ENCODE peak calls at places on chromosomes 5 and 9, in six cellular contexts. P is uterus, J is lower lobe of right lung, S is gastrocnemius medialis, Z is stomach, I is HFF-Myc. X is an unnamed sample.

GRCh38 chr5:68884893-68885292 is 208.9 kb upstream of the SLC30A5 start:
- DNase-seq in Z (no peak), P (no peak), J (no peak), I (no peak), S (no peak), X (no peak)

GRCh38 chr9:129007035-129007765 is 20.9 kb downstream of the SH3GLB2 start:
- DNase-seq in Z (no peak), J (peak), I (no peak), S (peak), P (peak), X (no peak)

GRCh38 chr5:179858241-179858585 is 404 bp downstream of the MRNIP start:
- DNase-seq in J (peak), I (no peak), P (no peak), Z (peak), S (no peak), X (no peak)

GRCh38 chr5:58462623-58463230 is 2.8 kb upstream of the PLK2 start:
- DNase-seq in I (peak), J (no peak), P (peak), Z (peak), S (no peak), X (no peak)

GRCh38 chr9:131422241-131422792 is 28.4 kb downstream of the PRRC2B start:
- DNase-seq in S (peak), Z (no peak), P (no peak), I (no peak), J (no peak), X (no peak)

GRCh38 chr9:68914751-68915150 is 99.2 kb downstream of the PRKACG start:
- DNase-seq in P (no peak), J (no peak), I (no peak), Z (no peak), S (no peak), X (no peak)

GRCh38 chr5:150484964-150485769 is 22.8 kb upstream of the NDST1 start:
- DNase-seq in S (no peak), I (no peak), P (no peak), Z (no peak), J (no peak), X (no peak)

GRCh38 chr5:178641711-178642110 is 14.9 kb upstream of the CLK4 start:
- DNase-seq in P (no peak), J (no peak), S (no peak), I (no peak), Z (no peak), X (no peak)

GRCh38 chr5:36724429-36725332 is 118.3 kb downstream of the SLC1A3 start:
- DNase-seq in P (no peak), J (peak), Z (peak), I (no peak), S (peak), X (no peak)

GRCh38 chr9:4585135-4585534 is 77.0 kb upstream of the PLPP6 start:
- DNase-seq in S (no peak), I (no peak), P (no peak), J (no peak), Z (no peak), X (no peak)

GRCh38 chr5:1471997-1472963 is 27.0 kb upstream of the SLC6A3 start:
- DNase-seq in S (no peak), J (no peak), I (no peak), Z (no peak), P (no peak), X (no peak)

GRCh38 chr9:82993856-82994605 is 68.9 kb downstream of the RASEF start:
- DNase-seq in I (no peak), J (no peak), Z (no peak), S (no peak), P (no peak), X (no peak)

GRCh38 chr5:135120951-135121350 is 86.9 kb upstream of the PITX1 start:
- DNase-seq in Z (no peak), P (no peak), S (no peak), J (no peak), I (no peak), X (no peak)

GRCh38 chr5:127650649-127651048 is 1.8 kb downstream of the CTXN3 start:
- DNase-seq in I (peak), Z (no peak), P (no peak), S (no peak), J (no peak), X (no peak)

GRCh38 chr5:36573441-36573840 is 33.0 kb upstream of the SLC1A3 start:
- DNase-seq in J (no peak), Z (no peak), P (no peak), I (peak), S (no peak), X (no peak)

GRCh38 chr5:159061834-159062530 is 37.7 kb downstream of the EBF1 start:
- DNase-seq in J (no peak), I (no peak), S (no peak), P (peak), Z (no peak), X (no peak)

GRCh38 chr5:75062925-75063531 is 10.7 kb upstream of the GCNT4 start:
- DNase-seq in S (no peak), J (no peak), Z (no peak), I (no peak), P (no peak), X (no peak)

GRCh38 chr5:91176288-91177016 is 206.7 kb downstream of the ARRDC3 start:
- DNase-seq in Z (no peak), S (no peak), J (no peak), I (no peak), P (no peak), X (no peak)

GRCh38 chr9:89676281-89676680 is 71.5 kb downstream of the GADD45G start:
- DNase-seq in J (peak), S (peak), I (no peak), Z (peak), P (no peak), X (no peak)

GRCh38 chr5:42759456-42759855 is 2.8 kb downstream of the CCDC152 start:
- DNase-seq in P (no peak), I (no peak), Z (no peak), S (no peak), J (no peak), X (no peak)

GRCh38 chr9:135611142-135611874 is 28.0 kb downstream of the GLT6D1 start:
- DNase-seq in P (no peak), Z (no peak), J (no peak), I (no peak), S (no peak), X (no peak)

GRCh38 chr9:14702200-14702599 is 9.0 kb upstream of the ZDHHC21 start:
- DNase-seq in Z (no peak), J (no peak), P (no peak), I (no peak), S (no peak), X (no peak)

DNA sequence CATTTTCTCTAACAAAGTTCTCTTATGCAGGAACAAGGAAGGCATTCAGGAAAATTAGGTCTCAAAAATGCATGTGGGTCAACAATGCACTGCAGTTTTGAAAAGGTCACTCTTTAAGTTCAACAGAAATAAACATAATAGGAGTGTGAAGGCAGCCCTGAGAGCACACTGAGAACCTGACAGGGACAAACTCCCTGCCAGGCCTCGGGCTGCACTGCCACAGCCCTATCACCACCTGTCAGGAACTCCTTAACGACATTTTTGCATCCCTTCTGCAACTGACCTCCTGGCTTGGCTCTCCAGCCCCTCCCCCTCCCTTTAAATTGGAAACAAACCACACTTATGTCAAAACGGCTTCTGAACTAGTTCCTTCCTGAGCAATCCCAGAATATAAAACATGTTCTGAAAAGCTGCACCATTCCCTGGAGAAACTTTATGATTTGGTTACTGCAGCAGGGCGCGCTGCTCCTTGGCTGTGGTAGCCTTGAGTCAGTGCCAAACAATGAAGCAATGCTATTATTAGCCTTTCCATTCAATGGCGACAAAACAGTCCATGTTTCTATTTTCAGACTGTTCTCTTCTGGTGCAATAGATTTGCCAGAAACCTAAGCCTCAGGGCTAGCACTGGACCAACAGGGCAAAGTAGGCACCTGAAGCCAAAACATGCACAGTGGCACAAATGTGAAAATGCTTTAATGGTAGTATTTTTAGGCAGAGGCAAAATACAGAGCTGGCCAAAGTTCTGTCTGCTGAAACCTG is 160.1 kb upstream of the ZNF608 start:
- DNase-seq in S (peak), Z (peak), J (no peak), P (peak), I (peak), X (no peak)
- TF ChIP-seq CTCF in S (peak), Z (no peak), J (peak), P (peak), I (no peak), X (no peak)

GRCh38 chr5:140869555-140869886 is 764 bp downstream of the PCDHA11 start:
- DNase-seq in Z (no peak), I (no peak), J (no peak), S (no peak), P (no peak), X (no peak)
- TF ChIP-seq CTCF in Z (no peak), I (no peak), J (no peak), S (no peak), P (no peak), X (no peak)

GRCh38 chr9:134318941-134319305 is 7.3 kb upstream of the RXRA start:
- DNase-seq in S (no peak), J (peak), P (no peak), Z (no peak), I (no peak), X (no peak)
- TF ChIP-seq CTCF in S (no peak), J (no peak), P (no peak), Z (no peak), I (no peak), X (no peak)

DNA sequence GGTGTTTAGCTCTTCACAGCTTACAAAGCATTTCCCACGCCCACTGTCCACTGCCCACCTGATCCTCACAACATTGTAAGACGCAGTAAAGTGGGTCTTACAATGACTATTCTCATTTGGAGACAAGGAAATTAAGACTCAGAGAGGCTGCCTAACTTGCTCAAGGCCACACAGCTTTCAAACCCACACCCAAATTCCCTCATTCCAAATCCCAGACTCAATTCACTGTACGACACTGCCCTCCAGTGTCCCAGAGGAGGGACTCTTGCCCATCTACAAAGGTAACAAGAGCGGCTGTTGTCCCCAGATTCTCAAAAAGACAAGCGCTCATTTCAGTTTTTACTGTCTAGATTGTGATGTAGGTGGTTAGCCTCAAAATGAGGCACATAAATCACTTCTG is 184.6 kb downstream of the ACTL7B start:
- DNase-seq in P (no peak), Z (no peak), I (peak), J (no peak), S (no peak), X (no peak)
- TF ChIP-seq CTCF in P (no peak), Z (no peak), I (peak), J (no peak), S (no peak), X (no peak)

DNA sequence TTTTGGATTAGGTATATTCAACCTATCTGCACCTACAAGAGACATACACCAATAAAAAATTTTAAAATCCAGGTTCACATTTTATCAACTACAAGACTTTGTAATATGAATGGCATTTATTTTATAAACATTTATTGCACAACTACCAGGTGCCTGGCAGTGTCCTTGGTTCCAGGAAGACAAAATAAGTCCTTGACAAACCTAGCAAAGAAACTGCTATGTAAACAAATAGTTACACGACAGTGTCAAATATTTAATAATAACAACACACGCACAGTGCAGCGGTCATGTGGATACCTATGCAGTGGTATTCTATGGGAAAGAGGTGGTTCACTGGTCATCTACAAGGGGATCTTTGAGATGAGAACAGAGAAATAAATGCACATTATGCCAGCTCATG is 120.7 kb downstream of the MYO10 start:
- DNase-seq in J (no peak), P (no peak), S (no peak), I (no peak), Z (peak), X (no peak)
- TF ChIP-seq CTCF in J (no peak), P (no peak), S (no peak), I (no peak), Z (no peak), X (no peak)

DNA sequence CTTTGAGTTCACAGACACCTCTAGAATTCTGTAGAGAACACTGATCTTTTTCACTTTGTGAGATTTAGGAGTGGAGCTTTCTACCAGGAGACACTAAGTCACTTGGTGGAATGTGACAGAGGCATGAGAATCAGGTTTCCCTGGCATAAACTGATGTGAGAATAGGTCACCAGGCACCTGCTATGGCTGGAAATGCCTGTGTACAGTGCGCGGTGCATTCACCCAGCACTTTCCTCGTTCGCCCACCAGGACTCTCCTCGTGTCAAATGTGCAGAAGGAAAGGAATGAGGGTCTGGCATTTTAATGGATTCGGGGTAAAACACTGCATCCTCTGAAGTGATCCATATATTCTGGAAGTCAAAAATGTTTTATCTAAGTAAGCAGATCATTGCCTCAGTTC is 281.8 kb upstream of the TUT7 start:
- DNase-seq in S (no peak), J (no peak), I (no peak), P (no peak), Z (no peak), X (no peak)
- TF ChIP-seq CTCF in S (no peak), J (no peak), I (no peak), P (no peak), Z (no peak), X (no peak)

DNA sequence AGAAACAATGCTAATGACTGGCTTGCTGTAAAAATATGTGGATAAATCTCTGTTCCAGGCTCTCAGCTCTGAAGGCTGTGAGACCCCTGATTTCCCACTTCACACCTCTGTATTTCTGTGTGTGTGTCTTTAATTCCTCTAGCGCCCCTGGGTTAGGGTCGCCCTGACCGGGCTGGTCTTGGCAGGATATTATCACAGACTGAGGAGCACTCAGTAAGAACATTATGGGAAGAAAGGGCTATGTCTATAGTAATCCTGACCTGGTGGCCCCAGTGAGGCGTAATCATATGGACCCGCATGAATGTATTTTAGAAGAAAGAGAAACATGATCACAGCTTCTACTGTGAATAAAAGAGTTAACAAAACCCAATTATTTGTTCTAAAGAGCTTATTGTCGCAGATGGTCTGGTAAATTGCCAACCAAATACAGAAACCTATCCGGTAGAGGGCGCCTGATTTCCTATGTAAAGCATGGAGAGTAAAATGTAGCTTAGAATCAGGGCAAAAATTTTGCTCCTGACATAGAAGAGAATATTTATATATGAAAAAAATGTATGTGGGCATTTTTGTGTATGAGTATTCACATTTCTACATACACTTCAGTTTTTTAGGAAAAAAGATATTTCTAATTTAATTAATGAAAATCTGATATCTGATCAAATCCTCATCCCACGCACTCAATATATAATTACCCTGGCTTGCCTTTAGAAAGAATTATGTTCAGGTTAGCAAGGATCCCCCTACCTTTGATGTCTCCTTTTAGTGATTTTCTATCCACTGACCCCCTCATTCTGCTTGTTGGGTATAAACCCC is 5.8 kb upstream of the IFNA1 start:
- DNase-seq in Z (peak), I (peak), P (no peak), J (no peak), S (no peak), X (no peak)
- TF ChIP-seq CTCF in Z (peak), I (peak), P (no peak), J (peak), S (no peak), X (no peak)

DNA sequence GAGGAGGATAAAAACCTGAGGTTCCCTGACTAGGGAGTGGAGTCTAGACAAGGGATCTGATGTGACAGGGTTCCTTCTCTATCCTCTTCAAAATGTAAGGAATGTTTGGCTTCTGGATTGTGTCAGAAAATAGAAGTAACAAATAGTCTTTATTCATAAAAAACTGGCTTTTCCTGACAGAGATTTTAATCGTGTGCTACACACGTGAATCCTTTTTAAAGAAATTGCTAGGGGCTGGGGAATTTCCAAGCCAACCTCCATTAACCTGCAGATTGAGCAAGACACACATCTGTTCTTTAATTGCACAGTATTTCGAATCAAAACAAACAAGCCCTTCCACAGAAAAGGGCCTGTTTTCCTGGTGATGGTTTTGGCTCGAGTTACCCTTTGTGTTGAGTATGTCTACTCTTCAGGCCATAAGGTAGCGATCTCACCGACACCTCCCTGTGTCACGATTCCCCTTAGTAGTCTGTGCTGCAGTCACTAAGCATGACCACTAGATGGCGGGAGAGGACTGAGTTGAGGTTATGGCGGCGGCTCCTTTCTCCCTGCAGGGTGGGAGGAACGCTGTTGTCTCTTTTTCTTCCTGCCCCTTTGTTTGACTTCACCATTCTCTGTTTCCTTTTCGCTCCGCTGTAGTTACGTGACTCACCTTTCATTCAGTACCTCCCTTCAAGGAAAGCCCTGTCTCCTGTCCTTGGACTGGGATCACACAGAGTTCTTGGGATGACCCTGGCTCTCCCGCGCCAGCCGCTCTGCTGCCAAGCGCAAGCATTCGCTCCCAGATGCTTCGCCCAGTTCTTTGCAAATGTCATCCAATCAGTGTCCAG is 137.1 kb upstream of the SLC24A2 start:
- DNase-seq in S (peak), P (peak), J (peak), I (peak), Z (peak), X (no peak)
- TF ChIP-seq CTCF in S (peak), P (peak), J (peak), I (peak), Z (peak), X (no peak)